ENCODE peak calls at places on chromosomes 5 and 9, in seven cellular contexts. Z, D, H, L, U, B and F are unnamed samples.

GRCh38 chr5:61805101-61805500 is 473.0 kb downstream of the ZSWIM6 start:
- DNase-seq in D (peak; percentile 71), L (no peak), B (no peak), Z (no peak), H (no peak), U (no peak), F (no peak)

GRCh38 chr5:59746261-59746765 is 147.2 kb downstream of the PDE4D start:
- DNase-seq in Z (no peak), D (peak; percentile 74), L (no peak), H (peak; percentile 14), U (no peak), B (no peak), F (no peak)

GRCh38 chr5:174387448-174387847 is 336.9 kb upstream of the MSX2 start:
- DNase-seq in L (no peak), H (no peak), U (no peak), B (no peak), Z (no peak), D (no peak), F (no peak)

GRCh38 chr5:143436871-143437270 is 33.4 kb upstream of the NR3C1 start:
- DNase-seq in U (no peak), L (no peak), Z (no peak), D (no peak), B (no peak), H (no peak), F (no peak)

GRCh38 chr9:97487107-97487506 is 14.4 kb upstream of the TMOD1 start:
- DNase-seq in B (no peak), L (no peak), Z (no peak), U (no peak), D (no peak), H (no peak), F (no peak)

GRCh38 chr5:175686396-175686795 is 28.5 kb downstream of the HRH2 start:
- DNase-seq in H (no peak), U (no peak), B (no peak), D (no peak), L (no peak), Z (no peak), F (no peak)

GRCh38 chr5:129899454-129899853 is 4.8 kb upstream of the CHSY3 start:
- DNase-seq in U (no peak), D (no peak), Z (no peak), H (no peak), L (no peak), B (no peak), F (no peak)

GRCh38 chr5:169094586-169095409 is 206.1 kb downstream of the SLIT3 start:
- DNase-seq in D (peak; percentile 22), U (no peak), L (no peak), Z (no peak), H (no peak), B (no peak), F (no peak)

GRCh38 chr9:1722404-1722803 is 292.7 kb upstream of the SMARCA2 start:
- DNase-seq in L (no peak), B (no peak), U (no peak), D (no peak), H (peak; percentile 41), Z (no peak), F (no peak)

GRCh38 chr5:64397552-64397951 is 108.3 kb upstream of the RGS7BP start:
- DNase-seq in D (no peak), L (no peak), U (no peak), H (no peak), B (no peak), Z (no peak), F (no peak)

GRCh38 chr5:125134216-125135081 is 388.0 kb upstream of the ZNF608 start:
- DNase-seq in H (no peak), B (no peak), Z (no peak), D (peak; percentile 82), U (no peak), L (no peak), F (no peak)

GRCh38 chr5:112263469-112263868 is 155.6 kb downstream of the EPB41L4A start:
- DNase-seq in Z (no peak), U (no peak), L (no peak), D (no peak), H (no peak), B (no peak), F (no peak)

GRCh38 chr5:112267231-112267630 is 151.8 kb downstream of the EPB41L4A start:
- DNase-seq in B (no peak), D (no peak), H (no peak), L (no peak), Z (no peak), U (no peak), F (no peak)

GRCh38 chr5:112264666-112265065 is 154.4 kb downstream of the EPB41L4A start:
- DNase-seq in L (no peak), H (no peak), U (no peak), B (no peak), D (no peak), Z (no peak), F (no peak)

GRCh38 chr5:112264151-112264550 is 154.9 kb downstream of the EPB41L4A start:
- DNase-seq in H (no peak), L (no peak), Z (no peak), D (no peak), U (no peak), B (no peak), F (no peak)
- H3K4me3 ChIP-seq in H (no peak overlapping the region), L (no peak overlapping the region), Z (no peak overlapping the region), D (no peak overlapping the region), U (no peak overlapping the region), B (no peak overlapping the region), F (no peak overlapping the region)

GRCh38 chr9:75088646-75089368 is 493 bp downstream of the OSTF1 start:
- DNase-seq in Z (peak; percentile 74), U (peak; percentile 25), L (peak; percentile 88), H (peak; percentile 70), D (peak; percentile 47), B (peak; percentile 68), F (no peak)
- TF ChIP-seq CTCF in Z (peak; percentile 10), U (peak; percentile 32), L (peak; percentile 29), H (no peak), D (peak; percentile 63), B (peak; percentile 32), F (no peak)

DNA sequence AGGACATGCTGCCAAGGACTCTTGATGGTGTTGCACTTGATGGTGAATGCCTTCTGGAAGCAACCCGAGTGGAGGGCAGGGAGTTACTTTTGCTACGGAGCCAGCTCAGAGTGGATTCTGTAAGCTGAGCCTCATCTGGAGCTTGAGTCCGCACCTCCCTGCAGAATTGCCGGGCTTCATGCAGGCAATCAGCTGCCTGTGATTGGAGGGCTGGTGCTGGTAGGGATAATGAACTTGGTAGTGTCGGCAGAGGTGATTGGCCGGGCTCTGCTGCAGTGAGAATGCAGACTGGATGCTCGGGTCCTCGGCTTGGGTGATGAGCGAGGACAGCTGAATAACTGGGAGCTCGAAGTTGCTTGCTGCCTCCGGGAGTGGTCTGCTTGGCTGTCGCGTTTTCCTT is 23.1 kb downstream of the SLC25A25 start:
- DNase-seq in Z (no peak), H (no peak), L (peak; percentile 84), U (no peak), D (peak; percentile 67), B (peak; percentile 69), F (no peak)
- H3K4me3 ChIP-seq in Z (no peak overlapping the region), H (no peak overlapping the region), L (no peak overlapping the region), U (no peak overlapping the region), D (no peak overlapping the region), B (no peak overlapping the region), F (no peak overlapping the region)

DNA sequence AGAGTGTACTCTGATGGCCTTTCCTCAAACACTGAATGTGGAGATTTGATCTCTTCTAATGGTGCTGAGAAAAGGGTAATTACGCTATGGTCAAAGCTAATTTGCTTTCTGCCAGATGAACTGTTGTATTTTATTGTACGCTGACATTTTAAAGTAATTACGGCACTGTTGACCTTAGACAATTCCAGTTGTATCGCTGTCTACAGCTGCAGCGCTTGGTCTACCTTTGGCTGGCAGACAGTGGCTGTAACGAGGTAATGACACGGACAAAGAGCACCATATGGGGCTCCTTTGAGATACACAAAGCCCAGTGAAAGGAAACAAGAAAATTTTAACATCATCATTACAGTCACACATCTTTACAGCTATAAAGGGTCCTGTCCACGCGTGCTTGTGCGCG is 946.1 kb downstream of the NR2F1-AS1 start:
- DNase-seq in U (no peak), H (no peak), B (no peak), L (no peak), D (no peak), Z (no peak), F (no peak)
- TF ChIP-seq CTCF in U (no peak), H (no peak), B (no peak), L (no peak), D (no peak), Z (no peak), F (no peak)

DNA sequence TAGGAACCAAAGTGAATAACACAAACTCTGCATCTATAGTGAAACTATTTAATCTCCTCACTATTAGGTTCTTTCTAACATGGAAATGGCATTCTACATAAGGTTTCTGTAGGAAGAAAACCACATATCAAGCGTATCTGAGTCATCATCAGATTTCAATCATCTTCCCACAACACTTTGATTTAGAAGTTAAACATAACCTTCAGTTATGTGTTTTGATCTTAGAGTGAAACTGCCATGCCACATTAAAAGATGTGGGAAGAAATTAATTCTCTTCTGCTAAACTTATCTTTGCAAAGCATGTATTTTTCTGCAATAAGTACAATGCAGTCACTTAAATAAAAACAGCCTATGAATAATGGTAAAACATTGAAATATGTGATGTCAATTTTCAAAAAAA is 55.0 kb downstream of the MEF2C start:
- DNase-seq in Z (no peak), B (no peak), H (no peak), U (no peak), L (no peak), D (no peak), F (no peak)
- H3K4me3 ChIP-seq in Z (no peak overlapping the region), B (no peak overlapping the region), H (peak overlapping the region; percentile 85), U (no peak overlapping the region), L (no peak overlapping the region), D (no peak overlapping the region), F (no peak overlapping the region)

GRCh38 chr5:1419476-1420210 is 25.6 kb downstream of the SLC6A3 start:
- DNase-seq in Z (no peak), L (no peak), B (no peak), H (no peak), D (no peak), U (no peak), F (no peak)

GRCh38 chr5:1417586-1418225 is 27.5 kb downstream of the SLC6A3 start:
- DNase-seq in H (no peak), B (no peak), D (no peak), Z (no peak), L (no peak), U (no peak), F (no peak)

GRCh38 chr5:1416856-1417469 is 28.3 kb downstream of the SLC6A3 start:
- DNase-seq in B (no peak), D (no peak), Z (no peak), U (no peak), H (no peak), L (no peak), F (no peak)

GRCh38 chr5:1418921-1419280 is 26.3 kb downstream of the SLC6A3 start:
- DNase-seq in U (no peak), L (no peak), H (no peak), B (no peak), Z (no peak), D (no peak), F (no peak)

GRCh38 chr5:1418238-1418920 is 26.9 kb downstream of the SLC6A3 start:
- DNase-seq in Z (no peak), L (no peak), H (no peak), D (no peak), U (no peak), B (no peak), F (no peak)
- TF ChIP-seq CTCF in Z (no peak), L (no peak), H (no peak), D (no peak), U (no peak), B (no peak), F (no peak)